ENCODE peak calls at places on chromosome 10, in eight cellular contexts. S, N, V, Q, K, C, H and D are unnamed samples.

GRCh38 chr10:3248526-3249255 is 76.1 kb upstream of the PITRM1 start:
- DNase-seq in K (no peak), Q (peak), N (no peak), C (no peak), V (peak), S (no peak), H (no peak), D (no peak)

GRCh38 chr10:29949411-29950011 is 109.9 kb downstream of the JCAD start:
- DNase-seq in S (no peak), C (no peak), K (no peak), V (no peak), Q (no peak), N (no peak), H (no peak), D (no peak)

GRCh38 chr10:31121074-31121685 is 89.5 kb upstream of the ZNF438 start:
- DNase-seq in S (no peak), H (no peak), N (no peak), C (no peak), Q (no peak), V (no peak), K (peak), D (no peak)

GRCh38 chr10:18197706-18198105 is 57.5 kb downstream of the CACNB2 start:
- DNase-seq in K (no peak), S (no peak), H (no peak), V (no peak), C (no peak), N (no peak), Q (no peak), D (no peak)

GRCh38 chr10:100998183-100998990 is 1.2 kb upstream of the LZTS2 start:
- DNase-seq in V (peak), N (peak), S (peak), H (peak), K (peak), Q (peak), C (peak), D (peak)

GRCh38 chr10:129759214-129760002 is 204.7 kb downstream of the EBF3 start:
- DNase-seq in S (no peak), N (no peak), V (no peak), H (peak), Q (peak), K (peak), C (peak), D (peak)

GRCh38 chr10:111076682-111077661 is at the start of gene ADRA2A:
- DNase-seq in H (peak), C (peak), K (peak), S (no peak), Q (no peak), N (no peak), V (peak), D (no peak)

GRCh38 chr10:32256613-32257437 is 90.1 kb downstream of the EPC1 start:
- DNase-seq in Q (no peak), H (peak), K (peak), C (peak), N (peak), V (peak), S (peak), D (peak)

GRCh38 chr10:44937201-44938005 is 22.2 kb upstream of the RASSF4 start:
- DNase-seq in C (no peak), S (no peak), K (peak), Q (no peak), V (no peak), N (no peak), H (no peak), D (peak)

GRCh38 chr10:95819620-95820329 is 63.8 kb downstream of the ENTPD1 start:
- DNase-seq in V (no peak), Q (no peak), K (no peak), N (no peak), H (no peak), S (no peak), C (no peak), D (no peak)

GRCh38 chr10:22761569-22762220 is 47.3 kb upstream of the PIP4K2A start:
- DNase-seq in Q (no peak), K (no peak), V (no peak), C (no peak), N (no peak), H (no peak), S (no peak), D (no peak)

GRCh38 chr10:58608826-58609225 is 96.2 kb downstream of the BICC1 start:
- DNase-seq in N (no peak), H (no peak), V (no peak), S (no peak), C (no peak), Q (no peak), K (no peak), D (no peak)

GRCh38 chr10:78507761-78508160 is 474.1 kb downstream of the RPS24 start:
- DNase-seq in N (no peak), V (no peak), S (no peak), H (no peak), C (no peak), K (no peak), Q (no peak), D (peak)

GRCh38 chr10:23604613-23605012 is 165.7 kb downstream of the OTUD1 start:
- DNase-seq in Q (no peak), H (no peak), K (no peak), C (no peak), S (no peak), N (no peak), V (no peak), D (no peak)

GRCh38 chr10:59831658-59832503 is 74.5 kb downstream of the CCDC6 start:
- DNase-seq in K (no peak), N (no peak), Q (no peak), H (no peak), S (peak), C (no peak), V (no peak), D (no peak)

GRCh38 chr10:21702633-21703111 is 168.6 kb downstream of the MLLT10 start:
- DNase-seq in S (no peak), N (no peak), Q (no peak), H (no peak), K (no peak), V (no peak), C (no peak), D (no peak)

GRCh38 chr10:65294329-65294728 is 1631.5 kb upstream of the LRRTM3 start:
- DNase-seq in K (no peak), S (no peak), Q (no peak), H (no peak), C (no peak), V (no peak), N (no peak), D (no peak)

GRCh38 chr10:5945203-5945534 is 32.2 kb downstream of the IL15RA start:
- DNase-seq in S (no peak), K (no peak), V (no peak), N (no peak), C (no peak), H (no peak), Q (no peak), D (no peak)

GRCh38 chr10:128629111-128630096 is 503.2 kb upstream of the MKI67 start:
- DNase-seq in S (peak), K (no peak), C (peak), V (peak), Q (no peak), N (no peak), H (no peak), D (no peak)
- TF ChIP-seq EP300 in S (no peak), K (no peak), C (no peak), V (no peak), Q (no peak), N (no peak), H (no peak), D (no peak)

GRCh38 chr10:122051609-122052385 is 62.8 kb downstream of the TACC2 start:
- DNase-seq in N (peak), C (peak), H (peak), K (peak), Q (no peak), S (no peak), V (peak), D (peak)
- TF ChIP-seq CTCF in N (peak), C (no peak), H (peak), K (peak), Q (peak), S (peak), V (peak), D (no peak)

GRCh38 chr10:112587709-112588108 is 140.7 kb downstream of the VTI1A start:
- DNase-seq in S (no peak), N (no peak), C (no peak), K (no peak), Q (no peak), V (no peak), H (no peak), D (no peak)
- TF ChIP-seq EP300 in S (no peak), N (no peak), C (no peak), K (no peak), Q (no peak), V (no peak), H (no peak), D (no peak)

GRCh38 chr10:48608279-48608681 is 3.4 kb upstream of the ARHGAP22 start:
- DNase-seq in S (peak), V (peak), K (peak), C (peak), H (peak), N (no peak), Q (no peak), D (no peak)
- TF ChIP-seq CTCF in S (peak), V (peak), K (peak), C (no peak), H (peak), N (peak), Q (peak), D (no peak)

GRCh38 chr10:71719042-71719441 is 536 bp downstream of the C10orf105 start:
- DNase-seq in Q (peak), V (no peak), C (no peak), H (no peak), N (peak), K (no peak), S (no peak), D (no peak)
- TF ChIP-seq EP300 in Q (no peak), V (no peak), C (no peak), H (no peak), N (peak), K (no peak), S (no peak), D (no peak)

GRCh38 chr10:8510471-8510870 is 456.0 kb downstream of the GATA3 start:
- DNase-seq in H (no peak), V (no peak), Q (no peak), K (no peak), C (no peak), S (no peak), N (no peak), D (no peak)

GRCh38 chr10:8513155-8514147 is 459.0 kb downstream of the GATA3 start:
- DNase-seq in V (no peak), H (no peak), Q (no peak), K (peak), S (no peak), N (no peak), C (no peak), D (no peak)

GRCh38 chr10:8508882-8509281 is 454.4 kb downstream of the GATA3 start:
- DNase-seq in C (no peak), K (no peak), H (no peak), V (no peak), Q (no peak), S (no peak), N (no peak), D (no peak)

GRCh38 chr10:8511026-8511425 is 456.5 kb downstream of the GATA3 start:
- DNase-seq in N (no peak), S (no peak), C (no peak), H (no peak), K (no peak), V (no peak), Q (no peak), D (no peak)
- TF ChIP-seq CTCF in N (no peak), S (no peak), C (no peak), H (no peak), K (no peak), V (no peak), Q (no peak), D (no peak)

GRCh38 chr10:13560597-13560996 is 26.2 kb upstream of the PRPF18 start:
- DNase-seq in K (no peak), C (no peak), N (no peak), H (no peak), S (no peak), V (no peak), Q (no peak), D (no peak)

GRCh38 chr10:13559124-13559700 is 27.6 kb upstream of the PRPF18 start:
- DNase-seq in C (no peak), S (no peak), K (no peak), V (no peak), N (no peak), Q (no peak), H (no peak), D (no peak)

GRCh38 chr10:13550813-13551212 is 22.0 kb upstream of the BEND7 start:
- DNase-seq in K (no peak), H (no peak), C (no peak), V (no peak), S (no peak), N (no peak), Q (no peak), D (no peak)

DNA sequence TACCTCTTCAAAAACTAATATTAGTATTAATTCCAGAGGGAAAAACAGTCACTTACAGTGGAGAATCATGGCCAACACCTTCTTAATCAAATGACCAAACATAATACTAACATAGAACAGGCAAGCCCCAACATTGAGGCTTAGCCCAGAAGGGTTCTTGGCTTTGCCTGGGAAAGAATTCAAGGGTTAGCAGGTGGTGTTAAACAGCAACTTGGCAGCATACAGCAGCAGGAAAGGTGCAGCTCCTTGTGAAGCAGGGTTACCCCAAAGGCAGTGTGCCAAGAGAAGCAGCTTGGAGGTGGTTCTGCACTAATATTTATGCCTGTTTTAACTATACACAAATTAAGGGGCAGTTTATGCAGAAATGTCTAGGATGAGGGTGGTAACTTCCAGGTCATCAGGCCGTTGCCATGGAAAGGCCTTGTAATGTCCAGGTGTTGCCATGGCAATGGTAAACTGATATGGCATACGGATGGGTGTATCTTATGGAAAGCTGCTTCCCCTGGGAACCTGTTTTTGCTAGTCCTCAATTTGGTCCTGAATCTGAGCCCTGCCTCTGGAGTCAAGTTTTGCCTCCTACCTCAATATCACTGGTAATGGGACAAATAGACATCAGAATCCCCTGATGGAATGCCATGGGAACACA is 27.2 kb upstream of the BEND7 start:
- DNase-seq in C (no peak), V (no peak), S (no peak), Q (no peak), H (no peak), K (no peak), N (no peak), D (no peak)
- TF ChIP-seq EP300 in C (no peak), V (no peak), S (no peak), Q (no peak), H (no peak), K (no peak), N (no peak), D (no peak)

GRCh38 chr10:27369832-27370231 is 129.2 kb upstream of the ACBD5 start:
- DNase-seq in C (no peak), K (no peak), N (no peak), H (no peak), V (peak), S (no peak), Q (no peak), D (no peak)
- TF ChIP-seq CTCF in C (no peak), K (no peak), N (no peak), H (peak), V (peak), S (no peak), Q (no peak), D (no peak)

GRCh38 chr10:10703390-10703789 is 314.3 kb upstream of the CELF2 start:
- DNase-seq in S (no peak), C (no peak), K (no peak), Q (no peak), N (no peak), V (no peak), H (no peak), D (no peak)

GRCh38 chr10:10699427-10699826 is 318.2 kb upstream of the CELF2 start:
- DNase-seq in N (no peak), C (no peak), H (no peak), S (no peak), Q (no peak), K (no peak), V (no peak), D (no peak)
- TF ChIP-seq EP300 in N (no peak), C (no peak), H (no peak), S (no peak), Q (no peak), K (no peak), V (no peak), D (no peak)